ENCODE peak calls at places on chromosomes 5 and 9, in five cellular contexts. W is NCI-H1417; Z is CD4-positive, alpha-beta memory T cell; C is mammary epithelial cell; T is NCI-H2171 treated with DMSO at 0.1 percent for 48 hours. D is an unnamed sample.

GRCh38 chr9:109981091-109981490 is 201.1 kb downstream of the PALM2AKAP2 start:
- DNase-seq in T (no peak), Z (no peak), W (no peak), C (no peak), D (no peak)

GRCh38 chr5:173327948-173328895 is at the start of gene STC2:
- DNase-seq in W (peak), T (peak), C (peak), Z (no peak), D (no peak)

GRCh38 chr5:14373685-14374084 is 207.9 kb upstream of the OTULINL start:
- DNase-seq in W (no peak), T (no peak), C (no peak), Z (no peak), D (no peak)

GRCh38 chr9:2093920-2094597 is 78.9 kb downstream of the SMARCA2 start:
- DNase-seq in T (no peak), W (no peak), C (peak), Z (no peak), D (no peak)

GRCh38 chr5:1392261-1392660 is 47.4 kb upstream of the CLPTM1L start:
- DNase-seq in W (no peak), C (no peak), Z (no peak), T (no peak), D (peak)

GRCh38 chr9:95740217-95741004 is 135.1 kb upstream of the ERCC6L2 start:
- DNase-seq in T (no peak), W (no peak), C (no peak), Z (no peak), D (no peak)

GRCh38 chr5:131509811-131510210 is 125.2 kb downstream of the RAPGEF6 start:
- DNase-seq in Z (no peak), T (no peak), W (no peak), C (no peak), D (no peak)

GRCh38 chr5:909086-909485 is 16.4 kb downstream of the TRIP13 start:
- DNase-seq in C (peak), T (peak), W (no peak), Z (no peak), D (no peak)

GRCh38 chr9:128635266-128636023 is 21.2 kb downstream of the DYNC2I2 start:
- DNase-seq in C (peak), W (peak), T (peak), Z (no peak), D (no peak)

GRCh38 chr9:82147798-82148440 is 159.3 kb downstream of the SPATA31D1 start:
- DNase-seq in W (no peak), Z (no peak), T (no peak), C (no peak), D (no peak)

GRCh38 chr9:23665051-23665450 is 161.0 kb downstream of the ELAVL2 start:
- DNase-seq in C (no peak), Z (no peak), T (no peak), W (no peak), D (no peak)